ENCODE peak calls at places on chromosome 17, in five cellular contexts. O is sigmoid colon, S is GM04504, M is H54, W is thoracic aorta. U is an unnamed sample.

GRCh38 chr17:69760562-69760961 is 314.5 kb upstream of the KCNJ16 start:
- DNase-seq in O (no peak), S (no peak), M (no peak), W (no peak), U (no peak)

GRCh38 chr17:29613371-29613837 is 9.3 kb downstream of the CORO6 start:
- DNase-seq in O (peak; percentile 98), S (peak; percentile 56), M (no peak), W (peak; percentile 72), U (peak; percentile 92)

GRCh38 chr17:37856245-37856644 is 68.0 kb upstream of the TBC1D3K start:
- DNase-seq in O (no peak), S (no peak), M (no peak), W (no peak), U (no peak)

GRCh38 chr17:9294661-9295210 is 273.4 kb downstream of the NTN1 start:
- DNase-seq in O (no peak), S (no peak), M (no peak), W (no peak), U (no peak)

GRCh38 chr17:8087075-8087941 is at the start of gene ALOX12B:
- DNase-seq in O (no peak), S (no peak), M (no peak), W (no peak), U (no peak)

GRCh38 chr17:48757524-48757961 is 29.0 kb upstream of the HOXB13 start:
- DNase-seq in O (peak; percentile 19), S (peak; percentile 44), M (peak; percentile 77), W (no peak), U (no peak)

GRCh38 chr17:43723697-43724359 is 34.8 kb downstream of the SOST start:
- DNase-seq in O (no peak), S (peak; percentile 68), M (peak; percentile 88), W (no peak), U (peak; percentile 23)

GRCh38 chr17:66576473-66576872 is 258.4 kb upstream of the CACNG5 start:
- DNase-seq in O (no peak), S (no peak), M (no peak), W (no peak), U (no peak)

GRCh38 chr17:15398736-15399331 is 57.4 kb upstream of the TEKT3 start:
- DNase-seq in O (no peak), S (no peak), M (peak; percentile 42), W (no peak), U (peak; percentile 64)

GRCh38 chr17:64001763-64002529 is 3.8 kb downstream of the PRR29 start:
- DNase-seq in O (peak; percentile 84), S (no peak), M (no peak), W (no peak), U (peak; percentile 83)

GRCh38 chr17:28364665-28365363 is at the start of gene SEBOX:
- DNase-seq in O (no peak), S (no peak), M (no peak), W (no peak), U (no peak)

GRCh38 chr17:41718287-41718645 is 6.1 kb downstream of the GAST start:
- DNase-seq in O (no peak), S (no peak), M (no peak), W (no peak), U (no peak)

GRCh38 chr17:21285164-21286065 is 904 bp downstream of the MAP2K3 start:
- DNase-seq in O (peak; percentile 81), S (no peak), M (no peak), W (no peak), U (peak; percentile 71)

GRCh38 chr17:79303641-79304205 is 229.1 kb downstream of the ENGASE start:
- DNase-seq in O (no peak), S (no peak), M (no peak), W (no peak), U (no peak)

GRCh38 chr17:17605747-17606083 is 14.2 kb upstream of the PEMT start:
- DNase-seq in O (no peak), S (peak; percentile 79), M (no peak), W (no peak), U (no peak)

GRCh38 chr17:33126086-33126485 is 134.4 kb downstream of the SPACA3 start:
- DNase-seq in O (no peak), S (no peak), M (no peak), W (no peak), U (no peak)

GRCh38 chr17:35746956-35747355 is 6.1 kb downstream of the GAS2L2 start:
- DNase-seq in O (no peak), S (no peak), M (no peak), W (no peak), U (no peak)

GRCh38 chr17:72158895-72159885 is 38.4 kb downstream of the SOX9 start:
- DNase-seq in O (no peak), S (no peak), M (no peak), W (no peak), U (no peak)

GRCh38 chr17:28181568-28181967 is 137.4 kb upstream of the TMEM97 start:
- DNase-seq in O (no peak), S (no peak), M (no peak), W (no peak), U (no peak)

GRCh38 chr17:78415821-78416301 is 37.4 kb downstream of the PGS1 start:
- DNase-seq in O (no peak), S (no peak), M (no peak), W (no peak), U (peak; percentile 92)

GRCh38 chr17:55726440-55726839 is 3.8 kb upstream of the TMEM100 start:
- DNase-seq in O (peak; percentile 84), S (peak; percentile 88), M (peak; percentile 45), W (peak; percentile 28), U (peak; percentile 18)

GRCh38 chr17:12256380-12256995 is 235.8 kb downstream of the MAP2K4 start:
- DNase-seq in O (peak; percentile 74), S (peak; percentile 17), M (peak; percentile 14), W (no peak), U (peak; percentile 64)

GRCh38 chr17:9924735-9925191 is 19.7 kb upstream of the RCVRN start:
- DNase-seq in O (no peak), S (peak; percentile 46), M (peak; percentile 60), W (no peak), U (peak; percentile 69)

GRCh38 chr17:73906896-73907600 is 262.8 kb upstream of the SDK2 start:
- DNase-seq in O (no peak), S (no peak), M (no peak), W (no peak), U (no peak)

GRCh38 chr17:49190932-49191331 is 19.4 kb downstream of the GNGT2 start:
- DNase-seq in O (no peak), S (no peak), M (no peak), W (no peak), U (no peak)

GRCh38 chr17:16214190-16215001 is 938 bp downstream of the NCOR1 start:
- DNase-seq in O (no peak), S (no peak), M (no peak), W (no peak), U (no peak)

GRCh38 chr17:36599546-36600250 is 1.7 kb upstream of the MRM1 start:
- DNase-seq in O (no peak), S (no peak), M (no peak), W (no peak), U (no peak)

GRCh38 chr17:79970576-79971068 is 65.0 kb downstream of the TBC1D16 start:
- DNase-seq in O (no peak), S (no peak), M (peak; percentile 46), W (no peak), U (peak; percentile 80)

GRCh38 chr17:57541472-57542394 is 203.4 kb downstream of the CCDC182 start:
- DNase-seq in O (peak; percentile 80), S (no peak), M (peak; percentile 97), W (peak; percentile 60), U (peak; percentile 26)

GRCh38 chr17:76523084-76524037 is 14.1 kb downstream of the CYGB start:
- DNase-seq in O (peak; percentile 85), S (no peak), M (peak; percentile 87), W (no peak), U (peak; percentile 57)

GRCh38 chr17:21029032-21029431 is 13.8 kb downstream of the USP22 start:
- DNase-seq in O (no peak), S (peak; percentile 66), M (no peak), W (no peak), U (peak; percentile 66)

GRCh38 chr17:37742762-37743611 is 1.9 kb downstream of the HNF1B start:
- DNase-seq in O (no peak), S (no peak), M (no peak), W (no peak), U (no peak)

GRCh38 chr17:35577826-35578194 is 561 bp downstream of the PEX12 start:
- DNase-seq in O (no peak), S (no peak), M (no peak), W (no peak), U (peak; percentile 36)